ENCODE peak calls at places on chromosomes 1 and 21, in ten cellular contexts. One of them, this sample, is unnamed.

GRCh38 chr1:78833491-78833890 is 173.0 kb downstream of the ADGRL4 start:
- DNase-seq in LoVo: no peak
- DNase-seq in NCI-H1105 treated with DMSO at 0.1 percent for 48 hours: peak
- DNase-seq in NCI-H2107: no peak
- DNase-seq in adipocyte: peak
- DNase-seq in anterior cingulate cortex: no peak
- DNase-seq in left cardiac atrium: no peak
- DNase-seq in HEK293T: no peak
- DNase-seq in activated CD4-positive, alpha-beta T cell treated with anti-CD3 and anti-CD28 coated beads for 24 hours: no peak
- DNase-seq in stimulated activated CD4-positive, alpha-beta T cell treated with anti-CD3 and anti-CD28 coated beads, Interleukin-2, amount 100 ng/mL, for 48 hours: no peak
- DNase-seq in this sample: no peak

GRCh38 chr1:106526650-106527049 is 529.8 kb upstream of the PRMT6 start:
- DNase-seq in LoVo: no peak
- DNase-seq in NCI-H1105 treated with DMSO at 0.1 percent for 48 hours: no peak
- DNase-seq in NCI-H2107: no peak
- DNase-seq in adipocyte: peak
- DNase-seq in anterior cingulate cortex: no peak
- DNase-seq in left cardiac atrium: no peak
- DNase-seq in HEK293T: no peak
- DNase-seq in activated CD4-positive, alpha-beta T cell treated with anti-CD3 and anti-CD28 coated beads for 24 hours: no peak
- DNase-seq in stimulated activated CD4-positive, alpha-beta T cell treated with anti-CD3 and anti-CD28 coated beads, Interleukin-2, amount 100 ng/mL, for 48 hours: no peak
- DNase-seq in this sample: no peak

GRCh38 chr1:155514582-155515187 is 47.9 kb downstream of the ASH1L start:
- DNase-seq in LoVo: no peak
- DNase-seq in NCI-H1105 treated with DMSO at 0.1 percent for 48 hours: no peak
- DNase-seq in NCI-H2107: no peak
- DNase-seq in adipocyte: no peak
- DNase-seq in anterior cingulate cortex: no peak
- DNase-seq in left cardiac atrium: no peak
- DNase-seq in HEK293T: no peak
- DNase-seq in activated CD4-positive, alpha-beta T cell treated with anti-CD3 and anti-CD28 coated beads for 24 hours: no peak
- DNase-seq in stimulated activated CD4-positive, alpha-beta T cell treated with anti-CD3 and anti-CD28 coated beads, Interleukin-2, amount 100 ng/mL, for 48 hours: no peak
- DNase-seq in this sample: no peak

GRCh38 chr1:230280054-230280795 is 145.9 kb downstream of the PGBD5 start:
- DNase-seq in LoVo: no peak
- DNase-seq in NCI-H1105 treated with DMSO at 0.1 percent for 48 hours: no peak
- DNase-seq in NCI-H2107: no peak
- DNase-seq in adipocyte: no peak
- DNase-seq in anterior cingulate cortex: no peak
- DNase-seq in left cardiac atrium: no peak
- DNase-seq in HEK293T: no peak
- DNase-seq in activated CD4-positive, alpha-beta T cell treated with anti-CD3 and anti-CD28 coated beads for 24 hours: no peak
- DNase-seq in stimulated activated CD4-positive, alpha-beta T cell treated with anti-CD3 and anti-CD28 coated beads, Interleukin-2, amount 100 ng/mL, for 48 hours: no peak
- DNase-seq in this sample: no peak

GRCh38 chr1:89804646-89805237 is 16.1 kb upstream of the LRRC8D start:
- DNase-seq in LoVo: peak
- DNase-seq in NCI-H1105 treated with DMSO at 0.1 percent for 48 hours: peak
- DNase-seq in NCI-H2107: peak
- DNase-seq in adipocyte: peak
- DNase-seq in anterior cingulate cortex: peak
- DNase-seq in left cardiac atrium: peak
- DNase-seq in HEK293T: peak
- DNase-seq in activated CD4-positive, alpha-beta T cell treated with anti-CD3 and anti-CD28 coated beads for 24 hours: peak
- DNase-seq in stimulated activated CD4-positive, alpha-beta T cell treated with anti-CD3 and anti-CD28 coated beads, Interleukin-2, amount 100 ng/mL, for 48 hours: peak
- DNase-seq in this sample: peak

GRCh38 chr1:113903496-113904291 is 905 bp downstream of the AP4B1 start:
- DNase-seq in LoVo: no peak
- DNase-seq in NCI-H1105 treated with DMSO at 0.1 percent for 48 hours: no peak
- DNase-seq in NCI-H2107: no peak
- DNase-seq in adipocyte: peak
- DNase-seq in anterior cingulate cortex: no peak
- DNase-seq in left cardiac atrium: no peak
- DNase-seq in HEK293T: no peak
- DNase-seq in activated CD4-positive, alpha-beta T cell treated with anti-CD3 and anti-CD28 coated beads for 24 hours: no peak
- DNase-seq in stimulated activated CD4-positive, alpha-beta T cell treated with anti-CD3 and anti-CD28 coated beads, Interleukin-2, amount 100 ng/mL, for 48 hours: peak
- DNase-seq in this sample: no peak

GRCh38 chr1:180571832-180572636 is 13.3 kb downstream of the OVAAL start:
- DNase-seq in LoVo: peak
- DNase-seq in NCI-H1105 treated with DMSO at 0.1 percent for 48 hours: no peak
- DNase-seq in NCI-H2107: no peak
- DNase-seq in adipocyte: no peak
- DNase-seq in anterior cingulate cortex: no peak
- DNase-seq in left cardiac atrium: no peak
- DNase-seq in HEK293T: no peak
- DNase-seq in activated CD4-positive, alpha-beta T cell treated with anti-CD3 and anti-CD28 coated beads for 24 hours: peak
- DNase-seq in stimulated activated CD4-positive, alpha-beta T cell treated with anti-CD3 and anti-CD28 coated beads, Interleukin-2, amount 100 ng/mL, for 48 hours: peak
- DNase-seq in this sample: no peak

GRCh38 chr1:18279713-18280074 is 172.1 kb downstream of the IGSF21 start:
- DNase-seq in LoVo: no peak
- DNase-seq in NCI-H1105 treated with DMSO at 0.1 percent for 48 hours: peak
- DNase-seq in NCI-H2107: no peak
- DNase-seq in adipocyte: no peak
- DNase-seq in anterior cingulate cortex: no peak
- DNase-seq in left cardiac atrium: no peak
- DNase-seq in HEK293T: no peak
- DNase-seq in activated CD4-positive, alpha-beta T cell treated with anti-CD3 and anti-CD28 coated beads for 24 hours: no peak
- DNase-seq in stimulated activated CD4-positive, alpha-beta T cell treated with anti-CD3 and anti-CD28 coated beads, Interleukin-2, amount 100 ng/mL, for 48 hours: no peak
- DNase-seq in this sample: no peak

GRCh38 chr1:178955391-178955954 is 70.2 kb upstream of the FAM20B start:
- DNase-seq in LoVo: no peak
- DNase-seq in NCI-H1105 treated with DMSO at 0.1 percent for 48 hours: no peak
- DNase-seq in NCI-H2107: no peak
- DNase-seq in adipocyte: peak
- DNase-seq in anterior cingulate cortex: no peak
- DNase-seq in left cardiac atrium: no peak
- DNase-seq in HEK293T: no peak
- DNase-seq in activated CD4-positive, alpha-beta T cell treated with anti-CD3 and anti-CD28 coated beads for 24 hours: no peak
- DNase-seq in stimulated activated CD4-positive, alpha-beta T cell treated with anti-CD3 and anti-CD28 coated beads, Interleukin-2, amount 100 ng/mL, for 48 hours: no peak
- DNase-seq in this sample: no peak

GRCh38 chr1:150609726-150610125 is 19.7 kb downstream of the ENSA start:
- DNase-seq in LoVo: no peak
- DNase-seq in NCI-H1105 treated with DMSO at 0.1 percent for 48 hours: no peak
- DNase-seq in NCI-H2107: no peak
- DNase-seq in adipocyte: peak
- DNase-seq in anterior cingulate cortex: no peak
- DNase-seq in left cardiac atrium: no peak
- DNase-seq in HEK293T: no peak
- DNase-seq in activated CD4-positive, alpha-beta T cell treated with anti-CD3 and anti-CD28 coated beads for 24 hours: no peak
- DNase-seq in stimulated activated CD4-positive, alpha-beta T cell treated with anti-CD3 and anti-CD28 coated beads, Interleukin-2, amount 100 ng/mL, for 48 hours: no peak
- DNase-seq in this sample: no peak

GRCh38 chr1:20080441-20081330 is 10.7 kb downstream of the PLA2G5 start:
- DNase-seq in LoVo: no peak
- DNase-seq in NCI-H1105 treated with DMSO at 0.1 percent for 48 hours: no peak
- DNase-seq in NCI-H2107: no peak
- DNase-seq in adipocyte: no peak
- DNase-seq in anterior cingulate cortex: no peak
- DNase-seq in left cardiac atrium: no peak
- DNase-seq in HEK293T: no peak
- DNase-seq in activated CD4-positive, alpha-beta T cell treated with anti-CD3 and anti-CD28 coated beads for 24 hours: no peak
- DNase-seq in stimulated activated CD4-positive, alpha-beta T cell treated with anti-CD3 and anti-CD28 coated beads, Interleukin-2, amount 100 ng/mL, for 48 hours: no peak
- DNase-seq in this sample: no peak

GRCh38 chr1:22886211-22886610 is 86.5 kb downstream of the LACTBL1 start:
- DNase-seq in LoVo: no peak
- DNase-seq in NCI-H1105 treated with DMSO at 0.1 percent for 48 hours: no peak
- DNase-seq in NCI-H2107: no peak
- DNase-seq in adipocyte: peak
- DNase-seq in anterior cingulate cortex: no peak
- DNase-seq in left cardiac atrium: no peak
- DNase-seq in HEK293T: no peak
- DNase-seq in activated CD4-positive, alpha-beta T cell treated with anti-CD3 and anti-CD28 coated beads for 24 hours: no peak
- DNase-seq in stimulated activated CD4-positive, alpha-beta T cell treated with anti-CD3 and anti-CD28 coated beads, Interleukin-2, amount 100 ng/mL, for 48 hours: no peak
- DNase-seq in this sample: no peak

GRCh38 chr1:39268906-39269305 is 64.4 kb downstream of the MACF1 start:
- DNase-seq in LoVo: no peak
- DNase-seq in NCI-H1105 treated with DMSO at 0.1 percent for 48 hours: peak
- DNase-seq in NCI-H2107: peak
- DNase-seq in adipocyte: no peak
- DNase-seq in anterior cingulate cortex: no peak
- DNase-seq in left cardiac atrium: no peak
- DNase-seq in HEK293T: no peak
- DNase-seq in activated CD4-positive, alpha-beta T cell treated with anti-CD3 and anti-CD28 coated beads for 24 hours: no peak
- DNase-seq in stimulated activated CD4-positive, alpha-beta T cell treated with anti-CD3 and anti-CD28 coated beads, Interleukin-2, amount 100 ng/mL, for 48 hours: no peak
- DNase-seq in this sample: no peak

GRCh38 chr1:190564117-190564516 is 86.5 kb upstream of the BRINP3 start:
- DNase-seq in LoVo: no peak
- DNase-seq in NCI-H1105 treated with DMSO at 0.1 percent for 48 hours: no peak
- DNase-seq in NCI-H2107: no peak
- DNase-seq in adipocyte: no peak
- DNase-seq in anterior cingulate cortex: no peak
- DNase-seq in left cardiac atrium: no peak
- DNase-seq in HEK293T: no peak
- DNase-seq in activated CD4-positive, alpha-beta T cell treated with anti-CD3 and anti-CD28 coated beads for 24 hours: no peak
- DNase-seq in stimulated activated CD4-positive, alpha-beta T cell treated with anti-CD3 and anti-CD28 coated beads, Interleukin-2, amount 100 ng/mL, for 48 hours: no peak
- DNase-seq in this sample: no peak

GRCh38 chr21:39363607-39364555 is 15.0 kb upstream of the HMGN1 start:
- DNase-seq in LoVo: no peak
- DNase-seq in NCI-H1105 treated with DMSO at 0.1 percent for 48 hours: no peak
- DNase-seq in NCI-H2107: no peak
- DNase-seq in adipocyte: peak
- DNase-seq in anterior cingulate cortex: no peak
- DNase-seq in left cardiac atrium: no peak
- DNase-seq in HEK293T: no peak
- DNase-seq in activated CD4-positive, alpha-beta T cell treated with anti-CD3 and anti-CD28 coated beads for 24 hours: no peak
- DNase-seq in stimulated activated CD4-positive, alpha-beta T cell treated with anti-CD3 and anti-CD28 coated beads, Interleukin-2, amount 100 ng/mL, for 48 hours: no peak
- DNase-seq in this sample: no peak

GRCh38 chr1:30274176-30274936 is 449.0 kb downstream of the MATN1 start:
- DNase-seq in LoVo: no peak
- DNase-seq in NCI-H1105 treated with DMSO at 0.1 percent for 48 hours: no peak
- DNase-seq in NCI-H2107: no peak
- DNase-seq in adipocyte: no peak
- DNase-seq in anterior cingulate cortex: no peak
- DNase-seq in left cardiac atrium: no peak
- DNase-seq in HEK293T: no peak
- DNase-seq in activated CD4-positive, alpha-beta T cell treated with anti-CD3 and anti-CD28 coated beads for 24 hours: no peak
- DNase-seq in stimulated activated CD4-positive, alpha-beta T cell treated with anti-CD3 and anti-CD28 coated beads, Interleukin-2, amount 100 ng/mL, for 48 hours: no peak
- DNase-seq in this sample: no peak

GRCh38 chr21:26969971-26970725 is 3.3 kb upstream of the ADAMTS5 start:
- DNase-seq in LoVo: no peak
- DNase-seq in NCI-H1105 treated with DMSO at 0.1 percent for 48 hours: no peak
- DNase-seq in NCI-H2107: no peak
- DNase-seq in adipocyte: no peak
- DNase-seq in anterior cingulate cortex: no peak
- DNase-seq in left cardiac atrium: no peak
- DNase-seq in HEK293T: no peak
- DNase-seq in activated CD4-positive, alpha-beta T cell treated with anti-CD3 and anti-CD28 coated beads for 24 hours: no peak
- DNase-seq in stimulated activated CD4-positive, alpha-beta T cell treated with anti-CD3 and anti-CD28 coated beads, Interleukin-2, amount 100 ng/mL, for 48 hours: no peak
- DNase-seq in this sample: no peak

GRCh38 chr1:223012176-223012788 is 130.8 kb downstream of the TLR5 start:
- DNase-seq in LoVo: no peak
- DNase-seq in NCI-H1105 treated with DMSO at 0.1 percent for 48 hours: no peak
- DNase-seq in NCI-H2107: no peak
- DNase-seq in adipocyte: no peak
- DNase-seq in anterior cingulate cortex: no peak
- DNase-seq in left cardiac atrium: no peak
- DNase-seq in HEK293T: no peak
- DNase-seq in activated CD4-positive, alpha-beta T cell treated with anti-CD3 and anti-CD28 coated beads for 24 hours: no peak
- DNase-seq in stimulated activated CD4-positive, alpha-beta T cell treated with anti-CD3 and anti-CD28 coated beads, Interleukin-2, amount 100 ng/mL, for 48 hours: no peak
- DNase-seq in this sample: no peak

GRCh38 chr1:22884806-22885559 is 87.7 kb downstream of the LACTBL1 start:
- DNase-seq in LoVo: no peak
- DNase-seq in NCI-H1105 treated with DMSO at 0.1 percent for 48 hours: no peak
- DNase-seq in NCI-H2107: no peak
- DNase-seq in adipocyte: no peak
- DNase-seq in anterior cingulate cortex: no peak
- DNase-seq in left cardiac atrium: no peak
- DNase-seq in HEK293T: no peak
- DNase-seq in activated CD4-positive, alpha-beta T cell treated with anti-CD3 and anti-CD28 coated beads for 24 hours: no peak
- DNase-seq in stimulated activated CD4-positive, alpha-beta T cell treated with anti-CD3 and anti-CD28 coated beads, Interleukin-2, amount 100 ng/mL, for 48 hours: no peak
- DNase-seq in this sample: no peak

GRCh38 chr1:116879478-116880133 is 30.1 kb upstream of the PTGFRN start:
- DNase-seq in LoVo: no peak
- DNase-seq in NCI-H1105 treated with DMSO at 0.1 percent for 48 hours: no peak
- DNase-seq in NCI-H2107: no peak
- DNase-seq in adipocyte: no peak
- DNase-seq in anterior cingulate cortex: no peak
- DNase-seq in left cardiac atrium: no peak
- DNase-seq in HEK293T: no peak
- DNase-seq in activated CD4-positive, alpha-beta T cell treated with anti-CD3 and anti-CD28 coated beads for 24 hours: no peak
- DNase-seq in stimulated activated CD4-positive, alpha-beta T cell treated with anti-CD3 and anti-CD28 coated beads, Interleukin-2, amount 100 ng/mL, for 48 hours: no peak
- DNase-seq in this sample: no peak

GRCh38 chr1:18919949-18920348 is 17.6 kb upstream of the ALDH4A1 start:
- DNase-seq in LoVo: no peak
- DNase-seq in NCI-H1105 treated with DMSO at 0.1 percent for 48 hours: no peak
- DNase-seq in NCI-H2107: no peak
- DNase-seq in adipocyte: no peak
- DNase-seq in anterior cingulate cortex: no peak
- DNase-seq in left cardiac atrium: no peak
- DNase-seq in HEK293T: no peak
- DNase-seq in activated CD4-positive, alpha-beta T cell treated with anti-CD3 and anti-CD28 coated beads for 24 hours: no peak
- DNase-seq in stimulated activated CD4-positive, alpha-beta T cell treated with anti-CD3 and anti-CD28 coated beads, Interleukin-2, amount 100 ng/mL, for 48 hours: no peak
- DNase-seq in this sample: no peak

GRCh38 chr1:204503122-204503912 is 8.7 kb upstream of the PIK3C2B start:
- DNase-seq in LoVo: peak
- DNase-seq in NCI-H1105 treated with DMSO at 0.1 percent for 48 hours: peak
- DNase-seq in NCI-H2107: peak
- DNase-seq in adipocyte: peak
- DNase-seq in anterior cingulate cortex: no peak
- DNase-seq in left cardiac atrium: no peak
- DNase-seq in HEK293T: no peak
- DNase-seq in activated CD4-positive, alpha-beta T cell treated with anti-CD3 and anti-CD28 coated beads for 24 hours: no peak
- DNase-seq in stimulated activated CD4-positive, alpha-beta T cell treated with anti-CD3 and anti-CD28 coated beads, Interleukin-2, amount 100 ng/mL, for 48 hours: no peak
- DNase-seq in this sample: peak

GRCh38 chr1:204450461-204451257 is 39.0 kb upstream of the PPP1R15B start:
- DNase-seq in LoVo: peak
- DNase-seq in NCI-H1105 treated with DMSO at 0.1 percent for 48 hours: no peak
- DNase-seq in NCI-H2107: no peak
- DNase-seq in adipocyte: no peak
- DNase-seq in anterior cingulate cortex: no peak
- DNase-seq in left cardiac atrium: peak
- DNase-seq in HEK293T: no peak
- DNase-seq in activated CD4-positive, alpha-beta T cell treated with anti-CD3 and anti-CD28 coated beads for 24 hours: no peak
- DNase-seq in stimulated activated CD4-positive, alpha-beta T cell treated with anti-CD3 and anti-CD28 coated beads, Interleukin-2, amount 100 ng/mL, for 48 hours: no peak
- DNase-seq in this sample: no peak

GRCh38 chr1:230306158-230306557 is 120.0 kb downstream of the PGBD5 start:
- DNase-seq in LoVo: no peak
- DNase-seq in NCI-H1105 treated with DMSO at 0.1 percent for 48 hours: no peak
- DNase-seq in NCI-H2107: no peak
- DNase-seq in adipocyte: no peak
- DNase-seq in anterior cingulate cortex: no peak
- DNase-seq in left cardiac atrium: no peak
- DNase-seq in HEK293T: no peak
- DNase-seq in activated CD4-positive, alpha-beta T cell treated with anti-CD3 and anti-CD28 coated beads for 24 hours: no peak
- DNase-seq in stimulated activated CD4-positive, alpha-beta T cell treated with anti-CD3 and anti-CD28 coated beads, Interleukin-2, amount 100 ng/mL, for 48 hours: no peak
- DNase-seq in this sample: no peak

GRCh38 chr1:244237445-244237844 is 186.4 kb downstream of the ZBTB18 start:
- DNase-seq in LoVo: no peak
- DNase-seq in NCI-H1105 treated with DMSO at 0.1 percent for 48 hours: no peak
- DNase-seq in NCI-H2107: no peak
- DNase-seq in adipocyte: no peak
- DNase-seq in anterior cingulate cortex: no peak
- DNase-seq in left cardiac atrium: no peak
- DNase-seq in HEK293T: no peak
- DNase-seq in activated CD4-positive, alpha-beta T cell treated with anti-CD3 and anti-CD28 coated beads for 24 hours: no peak
- DNase-seq in stimulated activated CD4-positive, alpha-beta T cell treated with anti-CD3 and anti-CD28 coated beads, Interleukin-2, amount 100 ng/mL, for 48 hours: no peak
- DNase-seq in this sample: no peak

GRCh38 chr1:92768286-92768685 is 16.6 kb downstream of the EVI5 start:
- DNase-seq in LoVo: no peak
- DNase-seq in NCI-H1105 treated with DMSO at 0.1 percent for 48 hours: no peak
- DNase-seq in NCI-H2107: no peak
- DNase-seq in adipocyte: no peak
- DNase-seq in anterior cingulate cortex: no peak
- DNase-seq in left cardiac atrium: no peak
- DNase-seq in HEK293T: no peak
- DNase-seq in activated CD4-positive, alpha-beta T cell treated with anti-CD3 and anti-CD28 coated beads for 24 hours: no peak
- DNase-seq in stimulated activated CD4-positive, alpha-beta T cell treated with anti-CD3 and anti-CD28 coated beads, Interleukin-2, amount 100 ng/mL, for 48 hours: no peak
- DNase-seq in this sample: no peak

GRCh38 chr1:105023719-105024118 is 1274.0 kb downstream of the AMY1C start:
- DNase-seq in LoVo: no peak
- DNase-seq in NCI-H1105 treated with DMSO at 0.1 percent for 48 hours: no peak
- DNase-seq in NCI-H2107: no peak
- DNase-seq in adipocyte: no peak
- DNase-seq in anterior cingulate cortex: no peak
- DNase-seq in left cardiac atrium: no peak
- DNase-seq in HEK293T: no peak
- DNase-seq in activated CD4-positive, alpha-beta T cell treated with anti-CD3 and anti-CD28 coated beads for 24 hours: no peak
- DNase-seq in stimulated activated CD4-positive, alpha-beta T cell treated with anti-CD3 and anti-CD28 coated beads, Interleukin-2, amount 100 ng/mL, for 48 hours: no peak
- DNase-seq in this sample: no peak

GRCh38 chr1:224901087-224901486 is 28.4 kb upstream of the DNAH14 start:
- DNase-seq in LoVo: no peak
- DNase-seq in NCI-H1105 treated with DMSO at 0.1 percent for 48 hours: no peak
- DNase-seq in NCI-H2107: no peak
- DNase-seq in adipocyte: no peak
- DNase-seq in anterior cingulate cortex: no peak
- DNase-seq in left cardiac atrium: no peak
- DNase-seq in HEK293T: no peak
- DNase-seq in activated CD4-positive, alpha-beta T cell treated with anti-CD3 and anti-CD28 coated beads for 24 hours: no peak
- DNase-seq in stimulated activated CD4-positive, alpha-beta T cell treated with anti-CD3 and anti-CD28 coated beads, Interleukin-2, amount 100 ng/mL, for 48 hours: no peak
- DNase-seq in this sample: no peak